ENCODE peak calls at places on chromosomes 6 and 20, in six cellular contexts. P is WTC11, C is DND-41, Z is GM20000, J is endothelial cell of umbilical vein, D is fibroblast of villous mesenchyme. G is an unnamed sample.
A peak's percentile ranks its signal among the peaks of the same experiment; 100 is the strongest.

GRCh38 chr20:8953300-8953699 is 115.6 kb upstream of the PLCB4 start:
- DNase-seq in P (peak; percentile 14), C (no peak), Z (no peak), J (no peak), D (no peak), G (no peak)

GRCh38 chr6:157455731-157456523 is 74.9 kb downstream of the ZDHHC14 start:
- DNase-seq in P (no peak), C (no peak), Z (no peak), J (peak; percentile 54), D (no peak), G (no peak)

GRCh38 chr20:44618318-44618731 is 33.2 kb downstream of the ADA start:
- DNase-seq in P (no peak), C (no peak), Z (no peak), J (no peak), D (no peak), G (peak; percentile 60)

GRCh38 chr6:52995913-52996685 is 1.0 kb upstream of the GSTA4 start:
- DNase-seq in P (peak; percentile 42), C (peak; percentile 42), Z (no peak), J (peak; percentile 69), D (peak; percentile 83), G (peak; percentile 55)

GRCh38 chr6:126886106-126886505 is 232.4 kb upstream of the RSPO3 start:
- DNase-seq in P (no peak), C (no peak), Z (no peak), J (no peak), D (peak; percentile 19), G (no peak)

GRCh38 chr20:37969949-37970855 is 63.1 kb downstream of the TTI1 start:
- DNase-seq in P (no peak), C (no peak), Z (no peak), J (no peak), D (no peak), G (no peak)

GRCh38 chr6:140857734-140858380 is 1274.9 kb upstream of the GJE1 start:
- DNase-seq in P (no peak), C (no peak), Z (no peak), J (peak; percentile 89), D (peak; percentile 91), G (no peak)

GRCh38 chr6:8589941-8590676 is 154.8 kb upstream of the SLC35B3 start:
- DNase-seq in P (peak; percentile 47), C (no peak), Z (no peak), J (no peak), D (no peak), G (peak; percentile 1)

GRCh38 chr20:39117486-39117885 is 155.3 kb downstream of the DHX35 start:
- DNase-seq in P (no peak), C (peak; percentile 53), Z (no peak), J (peak; percentile 29), D (peak; percentile 10), G (no peak)

GRCh38 chr6:157563611-157564284 is 182.8 kb downstream of the ZDHHC14 start:
- DNase-seq in P (no peak), C (no peak), Z (peak; percentile 82), J (no peak), D (no peak), G (peak; percentile 53)

GRCh38 chr6:75563032-75563431 is 38.6 kb upstream of the SENP6 start:
- DNase-seq in P (peak; percentile 15), C (no peak), Z (peak; percentile 28), J (peak; percentile 35), D (peak; percentile 38), G (peak; percentile 11)

DNA sequence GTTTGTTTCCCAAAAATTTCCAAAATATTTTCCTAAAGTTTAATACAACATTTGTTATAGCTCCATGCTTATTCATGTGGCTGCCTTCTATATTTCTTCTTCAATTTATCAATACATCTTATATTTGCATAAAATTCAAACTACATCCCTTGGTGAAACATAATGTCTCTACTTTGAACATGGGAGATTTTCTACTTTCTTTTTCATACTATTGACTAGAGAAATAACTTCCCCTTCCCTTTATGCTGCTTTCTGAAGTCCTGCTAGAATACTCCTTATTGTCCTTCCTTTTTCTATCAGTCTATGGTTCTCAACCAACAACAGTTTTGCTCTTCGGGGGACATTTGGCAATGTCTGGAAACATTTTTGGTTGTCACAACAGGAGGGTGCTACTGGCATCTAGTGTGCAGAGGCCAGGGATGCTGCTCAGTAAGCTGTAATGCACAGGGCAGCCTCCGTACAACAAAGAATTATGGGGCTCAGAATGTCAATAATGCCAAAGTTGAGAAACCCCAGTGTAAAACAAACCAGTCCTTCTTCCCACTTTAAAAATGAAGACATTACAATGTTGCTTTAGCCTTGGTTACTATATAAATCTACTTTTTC is 29.9 kb downstream of the MKKS start:
- DNase-seq in P (no peak), C (no peak), Z (no peak), J (no peak), D (no peak), G (no peak)
- TF ChIP-seq CTCF in P (no peak), C (no peak), Z (no peak), J (no peak), D (no peak), G (no peak)

DNA sequence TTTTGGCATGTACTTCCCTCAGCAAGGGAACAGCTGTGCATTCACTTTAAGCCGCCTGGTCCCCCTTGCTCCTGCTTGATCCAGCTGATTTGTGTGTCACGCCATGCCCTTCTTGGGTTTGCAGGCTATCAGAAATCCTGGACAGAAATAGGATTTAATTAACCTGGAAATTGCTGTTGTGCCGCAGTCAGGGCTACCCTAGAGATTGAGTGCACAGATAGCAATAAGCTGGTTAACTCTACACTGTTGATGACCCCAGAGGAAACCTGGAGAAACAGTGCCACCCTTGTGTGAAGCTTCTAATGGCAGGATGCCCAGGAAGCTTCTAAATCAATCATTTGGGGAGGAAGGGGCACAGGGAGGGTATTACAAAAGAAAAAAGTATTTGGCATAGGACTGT is 199.0 kb downstream of the JARID2 start:
- DNase-seq in P (no peak), C (peak; percentile 18), Z (no peak), J (no peak), D (no peak), G (no peak)
- TF ChIP-seq CTCF in P (no peak), C (peak; percentile 56), Z (peak; percentile 16), J (no peak), D (no peak), G (no peak)

GRCh38 chr6:154829970-154830369 is 96.8 kb downstream of the SCAF8 start:
- DNase-seq in P (no peak), C (no peak), Z (no peak), J (no peak), D (no peak), G (no peak)
- TF ChIP-seq CTCF in P (no peak), C (no peak), Z (no peak), J (no peak), D (no peak), G (no peak)

GRCh38 chr6:105364243-105364642 is 38.6 kb downstream of the PREP start:
- DNase-seq in P (no peak), C (no peak), Z (no peak), J (peak; percentile 18), D (no peak), G (no peak)

GRCh38 chr6:105369145-105369544 is 33.7 kb downstream of the PREP start:
- DNase-seq in P (no peak), C (no peak), Z (no peak), J (no peak), D (no peak), G (no peak)

GRCh38 chr6:105359419-105360366 is 43.2 kb downstream of the PREP start:
- DNase-seq in P (no peak), C (no peak), Z (no peak), J (peak; percentile 61), D (peak; percentile 79), G (no peak)

DNA sequence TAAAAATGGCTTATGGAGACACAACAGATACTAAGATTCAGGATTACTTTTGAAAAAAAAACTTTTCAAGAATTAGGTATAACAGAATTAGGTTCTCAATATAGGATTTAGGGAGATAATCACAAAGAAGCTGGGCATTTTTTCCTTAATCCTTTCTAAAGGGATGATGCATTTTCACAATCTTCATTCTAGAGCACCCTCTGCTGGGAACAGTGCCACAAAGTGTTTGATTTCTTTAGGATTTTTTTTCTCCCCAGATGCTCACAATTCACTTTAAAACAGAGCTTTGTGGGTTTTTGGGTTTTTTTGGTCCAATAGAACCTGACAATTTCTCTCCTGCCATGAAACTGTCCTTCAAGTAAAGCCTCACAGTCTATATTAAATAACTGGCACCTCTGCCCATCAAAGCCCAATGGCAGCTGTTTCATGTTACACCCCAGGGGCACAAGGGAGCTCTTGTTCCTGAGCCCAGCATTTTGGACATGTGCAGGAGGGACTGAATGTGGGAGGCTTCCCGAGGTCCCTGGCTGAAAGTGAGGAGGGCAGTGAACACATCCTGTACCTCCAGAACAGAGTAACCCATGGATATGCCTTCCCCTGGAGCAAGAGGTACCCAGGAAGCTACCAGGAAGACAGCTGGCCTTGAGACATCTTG is 39.7 kb downstream of the PREP start:
- DNase-seq in P (no peak), C (no peak), Z (no peak), J (peak; percentile 30), D (peak; percentile 45), G (no peak)
- TF ChIP-seq CTCF in P (no peak), C (peak; percentile 29), Z (no peak), J (peak; percentile 29), D (peak; percentile 42), G (no peak)

GRCh38 chr6:135743476-135743875 is 108.0 kb upstream of the PDE7B start:
- DNase-seq in P (no peak), C (no peak), Z (no peak), J (no peak), D (no peak), G (no peak)
- TF ChIP-seq CTCF in P (no peak), C (no peak), Z (no peak), J (no peak), D (no peak), G (no peak)

GRCh38 chr6:158796353-158796752 is 22.8 kb downstream of the EZR start:
- DNase-seq in P (no peak), C (no peak), Z (no peak), J (no peak), D (no peak), G (no peak)

GRCh38 chr6:158801655-158802294 is 17.4 kb downstream of the EZR start:
- DNase-seq in P (no peak), C (no peak), Z (no peak), J (no peak), D (no peak), G (no peak)

GRCh38 chr6:158797331-158798202 is 21.6 kb downstream of the EZR start:
- DNase-seq in P (no peak), C (no peak), Z (no peak), J (no peak), D (peak; percentile 82), G (no peak)

GRCh38 chr6:158798311-158798710 is 20.9 kb downstream of the EZR start:
- DNase-seq in P (no peak), C (no peak), Z (no peak), J (no peak), D (no peak), G (no peak)

GRCh38 chr6:158799051-158799792 is 19.9 kb downstream of the EZR start:
- DNase-seq in P (no peak), C (no peak), Z (no peak), J (peak; percentile 85), D (peak; percentile 84), G (no peak)
- TF ChIP-seq CTCF in P (no peak), C (no peak), Z (no peak), J (peak; percentile 28), D (peak; percentile 13), G (no peak)

GRCh38 chr6:160692369-160692959 is 9.6 kb upstream of the PLG start:
- DNase-seq in P (no peak), C (no peak), Z (no peak), J (no peak), D (no peak), G (no peak)
- TF ChIP-seq CTCF in P (peak; percentile 44), C (peak; percentile 20), Z (no peak), J (no peak), D (no peak), G (no peak)